ENCODE peak calls at places on chromosomes 7 and 10, in five cellular contexts. C is iPS DF 6.9; K is WTC11; L is T-helper 1 cell; T is CD4-positive, alpha-beta T cell. W is an unnamed sample.

GRCh38 chr7:120053390-120053961 is 219.5 kb upstream of the KCND2 start:
- DNase-seq in L (no peak), C (no peak), T (no peak), K (no peak), W (no peak)

GRCh38 chr7:90726120-90726519 is 130.0 kb downstream of the CDK14 start:
- DNase-seq in K (no peak), C (no peak), L (no peak), T (no peak), W (no peak)

GRCh38 chr10:88730864-88731263 is 24.8 kb downstream of the LIPK start:
- DNase-seq in K (no peak), T (no peak), L (no peak), C (no peak), W (no peak)

GRCh38 chr10:31520982-31521381 is 202.0 kb downstream of the ZEB1 start:
- DNase-seq in K (no peak), T (no peak), C (no peak), L (no peak), W (no peak)

GRCh38 chr7:27185013-27185707 is at the start of gene HOXA11:
- DNase-seq in C (no peak), K (no peak), T (no peak), L (no peak), W (no peak)

GRCh38 chr10:60384708-60385398 is 4.8 kb downstream of the ANK3 start:
- DNase-seq in C (no peak), T (no peak), L (no peak), K (no peak), W (no peak)

GRCh38 chr10:61642073-61642637 is 20.6 kb upstream of the CABCOCO1 start:
- DNase-seq in K (no peak), T (no peak), C (no peak), L (no peak), W (no peak)

GRCh38 chr7:83579740-83580139 is 69.2 kb downstream of the SEMA3E start:
- DNase-seq in C (no peak), K (no peak), L (no peak), T (no peak), W (no peak)

GRCh38 chr10:43172645-43173044 is 34.4 kb downstream of the CSGALNACT2 start:
- DNase-seq in L (no peak), K (no peak), T (no peak), C (no peak), W (no peak)

GRCh38 chr7:101248276-101248675 is 3.4 kb upstream of the FIS1 start:
- DNase-seq in L (no peak), T (no peak), C (no peak), K (no peak), W (no peak)

GRCh38 chr10:126684171-126684745 is 13.8 kb upstream of the C10orf90 start:
- DNase-seq in K (no peak), C (no peak), T (no peak), L (no peak), W (no peak)

GRCh38 chr7:150629347-150629746 is 2.8 kb downstream of the GIMAP6 start:
- DNase-seq in C (no peak), T (no peak), L (no peak), K (no peak), W (no peak)

GRCh38 chr7:12493407-12493806 is 77.1 kb upstream of the SCIN start:
- DNase-seq in K (no peak), L (no peak), T (no peak), C (no peak), W (no peak)

GRCh38 chr7:132019718-132020117 is 463.3 kb upstream of the PODXL start:
- DNase-seq in C (no peak), K (no peak), T (no peak), L (no peak), W (no peak)